ENCODE peak calls at places on chromosomes 1 and 21, in seven cellular contexts. H is neural crest cell; B is NCI-H1105 treated with DMSO at 0.1 percent for 48 hours; F is globus pallidus; V is activated naive CD4-positive, alpha-beta T cell; L is kidney; I is A549. G is an unnamed sample.

GRCh38 chr1:9281907-9282306 is 10.8 kb upstream of the SPSB1 start:
- DNase-seq in H (no peak), B (no peak), F (no peak), V (no peak), L (peak; percentile 53), I (no peak), G (no peak)

GRCh38 chr21:41957991-41958766 is 4.4 kb upstream of the C2CD2 start:
- DNase-seq in H (no peak), B (peak; percentile 50), F (peak; percentile 38), V (no peak), L (peak; percentile 90), I (peak; percentile 68), G (peak; percentile 80)

GRCh38 chr1:111197598-111198289 is 2.7 kb downstream of the DENND2D start:
- DNase-seq in H (no peak), B (no peak), F (no peak), V (peak; percentile 44), L (peak; percentile 77), I (peak; percentile 17), G (no peak)

GRCh38 chr1:119956306-119956705 is 60.0 kb upstream of the ADAM30 start:
- DNase-seq in H (no peak), B (no peak), F (no peak), V (no peak), L (no peak), I (no peak), G (no peak)

GRCh38 chr1:173202430-173203145 is 4.5 kb downstream of the TNFSF4 start:
- DNase-seq in H (peak; percentile 6), B (peak; percentile 12), F (peak; percentile 56), V (no peak), L (no peak), I (peak; percentile 15), G (peak; percentile 42)

GRCh38 chr1:29271724-29272123 is 35.4 kb downstream of the PTPRU start:
- DNase-seq in H (no peak), B (no peak), F (no peak), V (no peak), L (no peak), I (peak; percentile 71), G (peak; percentile 84)

GRCh38 chr1:228809621-228810313 is 74.5 kb downstream of the RHOU start:
- DNase-seq in H (no peak), B (no peak), F (no peak), V (no peak), L (peak; percentile 77), I (no peak), G (no peak)

GRCh38 chr1:203040518-203041275 is 14.4 kb downstream of the PPFIA4 start:
- DNase-seq in H (no peak), B (no peak), F (no peak), V (no peak), L (peak; percentile 7), I (no peak), G (no peak)

GRCh38 chr1:243786546-243786945 is 63.5 kb downstream of the AKT3 start:
- DNase-seq in H (no peak), B (no peak), F (no peak), V (no peak), L (no peak), I (no peak), G (no peak)

GRCh38 chr1:112285311-112285710 is 110.7 kb upstream of the CTTNBP2NL start:
- DNase-seq in H (no peak), B (no peak), F (no peak), V (no peak), L (no peak), I (no peak), G (no peak)

GRCh38 chr1:22888320-22889075 is 84.2 kb downstream of the LACTBL1 start:
- DNase-seq in H (no peak), B (no peak), F (no peak), V (no peak), L (no peak), I (no peak), G (no peak)

GRCh38 chr1:158943059-158943458 is 11.7 kb downstream of the PYHIN1 start:
- DNase-seq in H (no peak), B (no peak), F (no peak), V (no peak), L (no peak), I (no peak), G (no peak)

GRCh38 chr1:3073520-3074296 is 4.7 kb downstream of the PRDM16 start:
- DNase-seq in H (no peak), B (no peak), F (no peak), V (no peak), L (peak; percentile 61), I (no peak), G (no peak)

GRCh38 chr1:8388732-8389562 is 71.0 kb downstream of the SLC45A1 start:
- DNase-seq in H (no peak), B (no peak), F (no peak), V (no peak), L (no peak), I (no peak), G (no peak)

GRCh38 chr1:55812281-55812680 is 597.1 kb upstream of the USP24 start:
- DNase-seq in H (no peak), B (no peak), F (no peak), V (no peak), L (no peak), I (no peak), G (no peak)

GRCh38 chr1:1627261-1627841 is 4.6 kb upstream of the MMP23B start:
- DNase-seq in H (no peak), B (no peak), F (no peak), V (no peak), L (no peak), I (no peak), G (no peak)

GRCh38 chr1:192654607-192655389 is 18.9 kb downstream of the RGS13 start:
- DNase-seq in H (no peak), B (no peak), F (no peak), V (no peak), L (no peak), I (no peak), G (no peak)

GRCh38 chr1:42046772-42047552 is 106.2 kb upstream of the GUCA2B start:
- DNase-seq in H (no peak), B (peak; percentile 77), F (no peak), V (no peak), L (no peak), I (no peak), G (peak; percentile 21)

GRCh38 chr1:3211996-3212395 is 143.0 kb downstream of the PRDM16 start:
- DNase-seq in H (no peak), B (no peak), F (peak; percentile 62), V (no peak), L (no peak), I (no peak), G (no peak)

GRCh38 chr1:245587435-245588105 is 432.8 kb downstream of the KIF26B start:
- DNase-seq in H (no peak), B (no peak), F (no peak), V (no peak), L (no peak), I (no peak), G (no peak)

GRCh38 chr1:172431721-172432192 is 11.3 kb downstream of the C1orf105 start:
- DNase-seq in H (no peak), B (no peak), F (no peak), V (peak; percentile 34), L (peak; percentile 78), I (no peak), G (peak; percentile 36)

GRCh38 chr1:17671741-17672140 is 83.4 kb upstream of the ACTL8 start:
- DNase-seq in H (no peak), B (no peak), F (no peak), V (no peak), L (no peak), I (no peak), G (no peak)

GRCh38 chr1:20742671-20743070 is 10.2 kb upstream of the SH2D5 start:
- DNase-seq in H (no peak), B (no peak), F (no peak), V (no peak), L (no peak), I (no peak), G (no peak)

GRCh38 chr1:47838562-47839459 is 158.4 kb downstream of the TRABD2B start:
- DNase-seq in H (no peak), B (no peak), F (no peak), V (no peak), L (no peak), I (no peak), G (no peak)

GRCh38 chr21:41112740-41113692 is 54.9 kb upstream of the BACE2 start:
- DNase-seq in H (no peak), B (no peak), F (peak; percentile 14), V (no peak), L (no peak), I (no peak), G (no peak)

GRCh38 chr1:206537141-206537540 is 29.8 kb downstream of the RASSF5 start:
- DNase-seq in H (no peak), B (no peak), F (no peak), V (no peak), L (no peak), I (no peak), G (no peak)

GRCh38 chr21:14403681-14404318 is 20.9 kb upstream of the HSPA13 start:
- DNase-seq in H (no peak), B (peak; percentile 58), F (no peak), V (no peak), L (no peak), I (peak; percentile 2), G (peak; percentile 19)